ENCODE peak calls at places on chromosomes 2 and 18, in eight cellular contexts. X is right cardiac atrium, J is adrenal gland, D is thoracic aorta, Y is keratinocyte, G is kidney, V is transverse colon, T is right lobe of liver. N is an unnamed sample.

GRCh38 chr2:14418110-14418509 is 214.4 kb upstream of the LRATD1 start:
- DNase-seq in X (no peak), J (no peak), D (no peak), Y (no peak), G (no peak), V (no peak), T (no peak), N (no peak)

GRCh38 chr18:2687390-2688001 is 32.0 kb downstream of the SMCHD1 start:
- DNase-seq in X (no peak), J (no peak), D (no peak), Y (no peak), G (no peak), V (no peak), T (no peak), N (no peak)

GRCh38 chr2:28753043-28753683 is 1.5 kb downstream of the PPP1CB start:
- DNase-seq in X (peak; percentile 73), J (no peak), D (no peak), Y (no peak), G (no peak), V (peak; percentile 82), T (peak; percentile 62), N (peak; percentile 74)

GRCh38 chr2:70552501-70553333 is 909 bp downstream of the TGFA start:
- DNase-seq in X (no peak), J (no peak), D (no peak), Y (no peak), G (no peak), V (peak; percentile 41), T (no peak), N (peak; percentile 24)

GRCh38 chr2:70374616-70375015 is 72.7 kb upstream of the FAM136A start:
- DNase-seq in X (no peak), J (no peak), D (no peak), Y (no peak), G (no peak), V (no peak), T (no peak), N (no peak)

GRCh38 chr2:85826990-85827878 is 61.6 kb downstream of the ST3GAL5 start:
- DNase-seq in X (peak; percentile 90), J (peak; percentile 64), D (peak; percentile 32), Y (no peak), G (peak; percentile 85), V (peak; percentile 79), T (peak; percentile 79), N (peak; percentile 86)

GRCh38 chr2:181972431-181973190 is 13.0 kb upstream of the PPP1R1C start:
- DNase-seq in X (no peak), J (no peak), D (no peak), Y (no peak), G (no peak), V (no peak), T (no peak), N (no peak)

GRCh38 chr2:208906330-208906729 is 499.7 kb downstream of the PTH2R start:
- DNase-seq in X (no peak), J (no peak), D (no peak), Y (no peak), G (no peak), V (no peak), T (no peak), N (no peak)

GRCh38 chr18:48800877-48801727 is 149.7 kb downstream of the SMAD7 start:
- DNase-seq in X (no peak), J (peak; percentile 14), D (no peak), Y (no peak), G (peak; percentile 48), V (peak; percentile 8), T (peak; percentile 32), N (peak; percentile 9)

GRCh38 chr2:127637725-127638252 is 8.2 kb upstream of the GPR17 start:
- DNase-seq in X (peak; percentile 76), J (no peak), D (no peak), Y (peak; percentile 75), G (no peak), V (no peak), T (no peak), N (no peak)

GRCh38 chr18:74567805-74568204 is 29.9 kb upstream of the ZNF407 start:
- DNase-seq in X (no peak), J (no peak), D (no peak), Y (no peak), G (no peak), V (no peak), T (no peak), N (no peak)

GRCh38 chr2:195596840-195597239 is 60.2 kb upstream of the SLC39A10 start:
- DNase-seq in X (no peak), J (no peak), D (no peak), Y (no peak), G (no peak), V (no peak), T (no peak), N (no peak)

GRCh38 chr2:86049529-86049928 is 56.2 kb downstream of the POLR1A start:
- DNase-seq in X (no peak), J (peak; percentile 12), D (no peak), Y (no peak), G (no peak), V (no peak), T (no peak), N (no peak)

GRCh38 chr18:43534511-43534910 is 257.2 kb upstream of the SYT4 start:
- DNase-seq in X (no peak), J (no peak), D (no peak), Y (no peak), G (no peak), V (no peak), T (no peak), N (no peak)

GRCh38 chr2:217706095-217706494 is 296.7 kb downstream of the TNS1 start:
- DNase-seq in X (no peak), J (no peak), D (no peak), Y (no peak), G (no peak), V (no peak), T (no peak), N (no peak)

GRCh38 chr2:47497843-47498460 is 95.0 kb downstream of the MSH2 start:
- DNase-seq in X (no peak), J (no peak), D (no peak), Y (no peak), G (no peak), V (no peak), T (no peak), N (no peak)

GRCh38 chr18:62183578-62184195 is 3.2 kb downstream of the PIGN start:
- DNase-seq in X (no peak), J (no peak), D (no peak), Y (no peak), G (no peak), V (no peak), T (no peak), N (peak; percentile 37)

DNA sequence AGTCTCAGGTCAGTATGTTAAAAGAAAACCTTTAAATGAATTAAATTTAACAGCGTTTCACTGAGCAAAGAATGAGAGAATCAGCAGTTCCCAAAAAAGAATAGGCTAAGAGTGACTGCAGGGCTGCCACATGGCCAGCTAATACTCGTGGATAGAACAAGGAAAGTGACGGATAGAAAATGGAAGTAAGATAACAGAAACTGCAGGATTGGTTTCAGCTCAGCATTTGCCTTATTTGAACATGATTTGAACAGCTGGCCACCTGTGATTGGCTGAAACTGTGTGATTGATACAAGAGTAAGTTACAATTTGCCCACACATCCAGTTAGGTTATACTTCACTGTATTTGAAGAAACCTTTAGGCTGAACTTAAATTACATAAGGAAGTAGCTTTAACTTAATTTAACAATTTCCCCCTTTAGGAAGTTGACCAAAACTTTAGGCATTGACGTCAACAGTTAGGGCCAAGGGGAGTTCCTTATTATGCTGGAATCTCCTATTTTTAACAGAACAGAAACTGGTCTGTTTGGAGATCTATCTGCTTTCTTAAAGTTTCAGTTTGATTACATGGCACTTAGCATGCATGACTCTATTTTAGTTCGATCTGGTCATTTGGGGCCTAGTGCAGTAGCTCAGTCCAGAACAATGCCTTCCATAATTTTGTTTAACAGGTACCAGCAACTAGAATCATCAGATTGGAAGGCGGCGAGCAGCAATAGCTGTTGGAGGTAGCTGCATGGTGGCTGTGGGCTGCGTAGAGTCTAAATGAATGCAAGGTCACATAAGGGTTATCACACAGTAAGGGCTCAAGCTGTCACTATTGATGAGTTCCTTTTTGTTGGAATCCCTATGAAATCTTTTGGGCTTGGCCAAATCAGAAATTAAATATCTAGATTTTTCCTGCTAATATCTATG is 143.4 kb downstream of the TRIM43 start:
- DNase-seq in X (no peak), J (no peak), D (no peak), Y (no peak), G (no peak), V (no peak), T (no peak), N (no peak)
- H3K27ac ChIP-seq in X (no peak overlapping the region), J (peak overlapping the region; percentile 34), D (peak overlapping the region; percentile 8), Y (no peak overlapping the region), G (no peak overlapping the region), V (no peak overlapping the region), T (no peak overlapping the region), N (no peak overlapping the region)

DNA sequence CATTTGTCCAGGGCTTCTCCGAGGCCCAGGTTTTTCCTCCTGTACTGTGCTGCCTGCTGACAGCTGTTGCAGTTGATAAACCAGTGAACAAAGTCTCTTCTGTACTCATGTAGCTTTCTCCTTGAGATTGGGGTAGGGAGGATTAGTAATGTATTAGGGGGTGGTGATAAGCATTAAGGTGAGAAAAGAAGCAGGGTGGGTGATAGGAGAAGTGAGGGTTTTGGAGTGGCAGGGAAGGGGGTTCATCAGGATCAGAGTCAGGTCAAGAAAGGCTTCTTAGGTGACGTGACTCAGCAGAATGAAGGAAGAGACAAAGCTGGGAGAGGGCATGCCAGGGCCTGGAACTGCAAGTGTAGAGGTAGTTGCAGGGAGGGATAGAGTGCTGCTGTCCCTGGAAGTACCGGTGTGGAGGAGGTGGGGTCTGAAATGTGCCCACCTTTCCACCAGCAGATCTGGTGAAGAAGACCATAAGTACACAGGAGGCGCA is 48.7 kb downstream of the PKP4 start:
- DNase-seq in X (no peak), J (no peak), D (no peak), Y (no peak), G (no peak), V (no peak), T (no peak), N (no peak)
- H3K27ac ChIP-seq in X (no peak overlapping the region), J (no peak overlapping the region), D (no peak overlapping the region), Y (peak overlapping the region; percentile 57), G (no peak overlapping the region), V (no peak overlapping the region), T (no peak overlapping the region), N (peak overlapping the region; percentile 9)

GRCh38 chr2:27014771-27015433 is 17.9 kb upstream of the TMEM214 start:
- DNase-seq in X (no peak), J (no peak), D (no peak), Y (no peak), G (peak; percentile 22), V (no peak), T (no peak), N (no peak)
- H3K27ac ChIP-seq in X (no peak overlapping the region), J (peak overlapping the region; percentile 84), D (no peak overlapping the region), Y (no peak overlapping the region), G (no peak overlapping the region), V (peak overlapping the region; percentile 55), T (peak overlapping the region; percentile 24), N (no peak overlapping the region)

DNA sequence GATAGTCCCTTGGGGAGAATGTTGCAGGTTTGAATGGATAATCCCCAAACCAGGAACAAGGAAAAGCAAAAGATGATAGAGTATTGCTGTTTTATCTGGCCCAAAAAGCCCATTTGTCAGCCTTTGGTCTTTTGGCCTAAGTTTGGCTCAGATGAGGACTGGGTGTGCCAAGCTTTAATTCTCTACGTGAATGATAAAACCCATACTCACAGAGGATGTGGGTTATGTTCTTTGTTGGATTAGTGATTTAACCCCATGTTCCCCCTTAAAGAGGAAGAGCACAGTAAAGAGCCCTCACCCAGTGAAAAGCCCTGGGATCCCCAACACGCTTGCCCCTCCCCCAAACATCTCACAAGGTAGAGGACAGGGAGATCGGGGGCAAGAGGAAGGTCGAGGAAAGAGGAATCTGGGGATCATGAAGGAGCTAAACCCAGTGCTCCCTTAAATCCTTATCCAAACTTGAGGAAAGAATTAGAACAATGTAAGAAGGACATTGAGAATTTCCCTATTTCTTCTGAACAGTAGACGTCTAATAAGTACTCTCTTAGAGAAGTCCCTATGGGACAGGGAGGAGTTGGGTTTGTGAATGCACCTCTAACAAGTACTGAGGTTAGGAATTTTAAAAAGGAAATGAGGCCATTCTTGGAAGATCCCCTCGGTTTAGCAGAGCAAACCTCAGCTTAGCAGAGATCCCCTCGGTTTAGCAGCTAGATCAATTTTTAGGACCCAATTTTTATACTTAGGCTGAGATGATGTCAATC is 105.0 kb downstream of the HIBCH start:
- DNase-seq in X (no peak), J (no peak), D (no peak), Y (no peak), G (no peak), V (no peak), T (no peak), N (no peak)
- H3K27ac ChIP-seq in X (peak overlapping the region; percentile 70), J (peak overlapping the region; percentile 61), D (peak overlapping the region; percentile 71), Y (no peak overlapping the region), G (no peak overlapping the region), V (peak overlapping the region; percentile 24), T (no peak overlapping the region), N (no peak overlapping the region)

N was measured in body of pancreas.